ENCODE peak calls at places on chromosome 1, in four cellular contexts. Z is nephron progenitor cell; T is lower leg skin; A is stimulated activated CD4-positive, alpha-beta T cell treated with anti-CD3 and anti-CD28 coated beads, Interleukin-2, amount 100 ng/mL, for 48 hours. Q is an unnamed sample.

GRCh38 chr1:226038661-226039060 is 23.9 kb upstream of the H3-3A start:
- DNase-seq in Z (no peak), A (no peak), T (no peak), Q (no peak)

GRCh38 chr1:94986783-94987182 is 59.9 kb upstream of the CNN3 start:
- DNase-seq in T (no peak), Z (no peak), A (no peak), Q (no peak)

GRCh38 chr1:6497215-6497866 is 5.9 kb upstream of the PLEKHG5 start:
- DNase-seq in A (peak), Z (peak), T (no peak), Q (no peak)

GRCh38 chr1:16967095-16967567 is 13.3 kb downstream of the MFAP2 start:
- DNase-seq in Z (no peak), A (no peak), T (no peak), Q (no peak)

GRCh38 chr1:214165850-214166374 is 115.0 kb upstream of the SMYD2 start:
- DNase-seq in A (no peak), Z (no peak), T (no peak), Q (no peak)

GRCh38 chr1:161440312-161440894 is 64.9 kb upstream of the FCGR2A start:
- DNase-seq in T (peak), A (peak), Z (peak), Q (peak)

GRCh38 chr1:78440381-78440793 is 50.4 kb upstream of the PTGFR start:
- DNase-seq in Z (no peak), A (no peak), T (no peak), Q (no peak)

GRCh38 chr1:6805004-6805416 is 19.8 kb downstream of the CAMTA1 start:
- DNase-seq in T (no peak), Z (no peak), A (no peak), Q (no peak)